ENCODE peak calls at places on chromosome 4, in eight cellular contexts. R is left colon; P is iPS-NIHi11; Q is tibial artery; Z is stimulated activated CD4-positive, alpha-beta T cell treated with anti-CD3 and anti-CD28 coated beads, Interleukin-12 subunit alpha, Interleukin-12 subunit beta, amount 100 ng/mL, for 48 hours; H is AG20443; T is RPMI7951; I is AML-193. E is an unnamed sample.

GRCh38 chr4:42768125-42768748 is 111.3 kb upstream of the ATP8A1 start:
- DNase-seq in R (peak), P (no peak), Q (no peak), Z (no peak), H (no peak), T (no peak), I (no peak), E (no peak)

GRCh38 chr4:184168406-184169019 is 49.2 kb downstream of the ENPP6 start:
- DNase-seq in R (peak), P (peak), Q (peak), Z (peak), H (peak), T (peak), I (peak), E (peak)

GRCh38 chr4:139773560-139774318 is 108.1 kb downstream of the MGST2 start:
- DNase-seq in R (no peak), P (no peak), Q (no peak), Z (no peak), H (no peak), T (no peak), I (no peak), E (no peak)

GRCh38 chr4:111043286-111043685 is 420.4 kb upstream of the PITX2 start:
- DNase-seq in R (no peak), P (no peak), Q (no peak), Z (no peak), H (no peak), T (no peak), I (no peak), E (no peak)

GRCh38 chr4:185657699-185658098 is 122.4 kb upstream of the PDLIM3 start:
- DNase-seq in R (no peak), P (no peak), Q (no peak), Z (no peak), H (no peak), T (no peak), I (no peak), E (no peak)

GRCh38 chr4:55278316-55278715 is 67.7 kb upstream of the SRD5A3 start:
- DNase-seq in R (no peak), P (no peak), Q (no peak), Z (no peak), H (no peak), T (no peak), I (no peak), E (no peak)

GRCh38 chr4:98939892-98940298 is 11.0 kb upstream of the EIF4E start:
- DNase-seq in R (no peak), P (peak), Q (no peak), Z (no peak), H (peak), T (peak), I (peak), E (no peak)

GRCh38 chr4:41178372-41179085 is 35.8 kb downstream of the APBB2 start:
- DNase-seq in R (no peak), P (no peak), Q (no peak), Z (no peak), H (peak), T (peak), I (no peak), E (no peak)

GRCh38 chr4:54513231-54513630 is 144.5 kb upstream of the KIT start:
- DNase-seq in R (no peak), P (no peak), Q (peak), Z (no peak), H (peak), T (peak), I (no peak), E (no peak)

GRCh38 chr4:56051049-56051709 is 102.4 kb downstream of the CEP135 start:
- DNase-seq in R (no peak), P (no peak), Q (no peak), Z (no peak), H (no peak), T (no peak), I (no peak), E (no peak)

GRCh38 chr4:141132689-141133145 is 552 bp downstream of the RNF150 start:
- DNase-seq in R (peak), P (peak), Q (no peak), Z (no peak), H (peak), T (no peak), I (no peak), E (no peak)

GRCh38 chr4:180636696-180637095 is 1606.5 kb upstream of the TENM3 start:
- DNase-seq in R (no peak), P (no peak), Q (no peak), Z (no peak), H (no peak), T (peak), I (no peak), E (no peak)

GRCh38 chr4:72295966-72296557 is 264.3 kb downstream of the NPFFR2 start:
- DNase-seq in R (no peak), P (peak), Q (no peak), Z (no peak), H (peak), T (peak), I (peak), E (peak)

GRCh38 chr4:118557298-118557851 is 127.8 kb upstream of the METTL14 start:
- DNase-seq in R (no peak), P (peak), Q (no peak), Z (no peak), H (peak), T (peak), I (peak), E (no peak)

GRCh38 chr4:70992354-70992753 is 1.1 kb upstream of the DCK start:
- DNase-seq in R (peak), P (no peak), Q (no peak), Z (no peak), H (no peak), T (no peak), I (no peak), E (peak)

GRCh38 chr4:79390890-79391289 is 17.1 kb downstream of the GK2 start:
- DNase-seq in R (no peak), P (no peak), Q (no peak), Z (no peak), H (no peak), T (no peak), I (no peak), E (no peak)

GRCh38 chr4:151013491-151013890 is 1.6 kb downstream of the LRBA start:
- DNase-seq in R (no peak), P (no peak), Q (no peak), Z (no peak), H (no peak), T (no peak), I (no peak), E (no peak)

GRCh38 chr4:16158504-16158852 is 67.8 kb downstream of the TAPT1 start:
- DNase-seq in R (peak), P (no peak), Q (no peak), Z (no peak), H (no peak), T (no peak), I (no peak), E (no peak)

GRCh38 chr4:72525938-72526337 is 43.1 kb downstream of the ADAMTS3 start:
- DNase-seq in R (no peak), P (no peak), Q (peak), Z (no peak), H (no peak), T (peak), I (no peak), E (no peak)

GRCh38 chr4:73419106-73420038 is 15.3 kb downstream of the ALB start:
- DNase-seq in R (no peak), P (no peak), Q (no peak), Z (no peak), H (no peak), T (no peak), I (no peak), E (no peak)

GRCh38 chr4:16264798-16265197 is 38.5 kb upstream of the TAPT1 start:
- DNase-seq in R (no peak), P (peak), Q (no peak), Z (no peak), H (peak), T (peak), I (peak), E (peak)

GRCh38 chr4:137659431-137659830 is 127.1 kb upstream of the PCDH18 start:
- DNase-seq in R (no peak), P (no peak), Q (no peak), Z (no peak), H (peak), T (no peak), I (no peak), E (no peak)

GRCh38 chr4:120299631-120300030 is 233.0 kb upstream of the MAD2L1 start:
- DNase-seq in R (no peak), P (no peak), Q (no peak), Z (no peak), H (no peak), T (no peak), I (no peak), E (no peak)

GRCh38 chr4:109177411-109177810 is 125.0 kb downstream of the COL25A1 start:
- DNase-seq in R (no peak), P (no peak), Q (no peak), Z (no peak), H (no peak), T (no peak), I (no peak), E (no peak)